ENCODE peak calls at places on chromosomes 7 and 10, in five cellular contexts. D is upper lobe of left lung, C is adrenal gland, O is fibroblast of lung, V is K562. F is an unnamed sample.

GRCh38 chr10:73998623-73999622 is 1.0 kb downstream of the VCL start:
- DNase-seq in O (peak; percentile 91), D (peak; percentile 21), V (peak; percentile 69), C (peak; percentile 41), F (peak; percentile 60)

GRCh38 chr7:85115862-85116261 is 71.0 kb downstream of the SEMA3D start:
- DNase-seq in D (no peak), C (no peak), O (no peak), V (no peak), F (no peak)

GRCh38 chr10:92074126-92074887 is 150.7 kb downstream of the BTAF1 start:
- DNase-seq in V (peak; percentile 9), O (no peak), D (no peak), C (no peak), F (no peak)

GRCh38 chr7:22066484-22066883 is 120.8 kb upstream of the CDCA7L start:
- DNase-seq in O (no peak), D (no peak), V (no peak), C (no peak), F (no peak)

GRCh38 chr7:159197066-159197975 is 52.7 kb upstream of the VIPR2 start:
- DNase-seq in O (no peak), C (no peak), V (peak; percentile 94), D (no peak), F (no peak)

GRCh38 chr7:140079121-140079536 is 16.4 kb upstream of the PARP12 start:
- DNase-seq in O (peak; percentile 81), V (peak; percentile 50), D (no peak), C (peak; percentile 73), F (no peak)

GRCh38 chr10:101995451-101996063 is 60.4 kb downstream of the ARMH3 start:
- DNase-seq in C (no peak), O (peak; percentile 83), D (no peak), V (no peak), F (no peak)

GRCh38 chr10:102935939-102936605 is 18.0 kb downstream of the CNNM2 start:
- DNase-seq in D (no peak), V (no peak), O (no peak), C (no peak), F (no peak)

GRCh38 chr10:12041766-12042408 is 722 bp downstream of the UPF2 start:
- DNase-seq in V (no peak), D (no peak), O (peak; percentile 22), C (peak; percentile 38), F (no peak)

GRCh38 chr7:40701836-40702551 is 567.2 kb downstream of the SUGCT start:
- DNase-seq in O (no peak), V (no peak), D (no peak), C (no peak), F (no peak)

GRCh38 chr7:7816084-7816483 is 97.7 kb upstream of the RPA3 start:
- DNase-seq in C (no peak), D (no peak), V (no peak), O (no peak), F (no peak)
- TF ChIP-seq CTCF in C (no peak), D (no peak), V (no peak), O (no peak), F (no peak)

GRCh38 chr10:119412831-119413737 is 129.4 kb downstream of the RGS10 start:
- DNase-seq in V (no peak), C (no peak), D (no peak), O (peak; percentile 39), F (no peak)

GRCh38 chr10:119409906-119410305 is 132.6 kb downstream of the RGS10 start:
- DNase-seq in C (peak; percentile 62), D (peak; percentile 89), O (no peak), V (no peak), F (peak; percentile 58)

GRCh38 chr10:119410361-119411116 is 132.0 kb downstream of the RGS10 start:
- DNase-seq in O (no peak), D (no peak), C (no peak), V (no peak), F (no peak)

GRCh38 chr10:119413738-119414611 is 128.5 kb downstream of the RGS10 start:
- DNase-seq in D (peak; percentile 85), C (peak; percentile 39), V (no peak), O (peak; percentile 47), F (peak; percentile 32)

GRCh38 chr10:119412244-119412750 is 130.2 kb downstream of the RGS10 start:
- DNase-seq in D (peak; percentile 91), C (peak; percentile 88), O (peak; percentile 62), V (no peak), F (peak; percentile 74)
- H3K27ac ChIP-seq in D (peak overlapping the region; percentile 81), C (no peak overlapping the region), O (peak overlapping the region; percentile 92), V (no peak overlapping the region), F (peak overlapping the region; percentile 80)

DNA sequence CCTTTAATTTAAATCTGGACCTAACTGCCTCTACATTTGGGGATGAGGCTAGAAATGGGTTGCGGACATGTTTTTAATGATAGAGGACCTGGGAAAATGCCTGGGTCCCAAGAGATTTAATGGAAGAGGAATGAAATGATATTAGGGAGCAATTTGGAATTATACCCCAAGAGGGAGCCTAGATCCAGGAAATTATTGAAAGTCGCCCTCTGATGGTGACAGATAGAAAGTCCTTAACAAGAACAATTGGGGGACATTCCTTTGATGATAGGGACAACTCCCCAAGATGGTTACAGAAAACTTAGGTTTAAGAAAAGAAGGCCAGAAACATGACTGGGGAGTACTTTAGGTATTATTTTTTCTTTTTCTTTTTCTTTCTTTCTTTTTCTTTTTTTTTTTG is 9.5 kb upstream of the TSGA13 start:
- DNase-seq in D (no peak), V (peak; percentile 41), C (no peak), O (peak; percentile 29), F (no peak)
- TF ChIP-seq CTCF in D (peak; percentile 45), V (peak; percentile 99), C (peak; percentile 60), O (peak; percentile 63), F (peak; percentile 29)

GRCh38 chr10:114684085-114684821 is 26.2 kb upstream of the ABLIM1 start:
- DNase-seq in V (no peak), O (peak; percentile 78), D (peak; percentile 38), C (no peak), F (peak; percentile 69)

GRCh38 chr10:114684822-114685209 is 26.7 kb upstream of the ABLIM1 start:
- DNase-seq in O (peak; percentile 88), V (no peak), C (no peak), D (no peak), F (no peak)

GRCh38 chr10:114682532-114682931 is 24.5 kb upstream of the ABLIM1 start:
- DNase-seq in C (no peak), D (no peak), V (no peak), O (peak; percentile 60), F (no peak)

GRCh38 chr10:114683162-114683561 is 25.1 kb upstream of the ABLIM1 start:
- DNase-seq in D (no peak), C (no peak), O (peak; percentile 67), V (no peak), F (no peak)

GRCh38 chr10:114683593-114683992 is 25.5 kb upstream of the ABLIM1 start:
- DNase-seq in C (no peak), V (no peak), D (peak; percentile 25), O (no peak), F (no peak)
- H3K27ac ChIP-seq in C (no peak overlapping the region), V (no peak overlapping the region), D (peak overlapping the region; percentile 82), O (no peak overlapping the region), F (peak overlapping the region; percentile 54)

GRCh38 chr10:106355450-106355849 is 809.1 kb downstream of the SORCS1 start:
- DNase-seq in C (no peak), V (no peak), O (no peak), D (no peak), F (no peak)

DNA sequence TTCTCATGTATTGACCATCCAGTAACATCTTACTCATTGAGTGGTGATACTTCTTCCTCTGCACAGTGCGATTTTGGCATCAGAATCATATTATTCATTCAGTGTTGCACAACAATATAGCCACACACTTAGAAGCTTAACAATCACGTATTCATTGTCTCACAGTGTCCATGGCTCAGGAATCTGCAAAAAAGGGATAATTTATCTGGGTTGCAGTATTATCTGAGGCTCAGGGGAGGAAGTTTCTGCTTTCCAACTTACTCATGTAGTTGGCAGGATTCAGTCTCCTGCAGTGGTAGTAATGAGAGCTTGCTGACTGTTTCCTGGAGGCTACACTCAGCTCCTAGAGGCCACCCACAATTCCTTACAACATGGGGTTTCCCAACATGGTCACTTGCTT is 803.6 kb downstream of the SORCS1 start:
- DNase-seq in C (no peak), D (no peak), O (peak; percentile 72), V (no peak), F (no peak)
- TF ChIP-seq CTCF in C (no peak), D (no peak), O (no peak), V (no peak), F (no peak)

DNA sequence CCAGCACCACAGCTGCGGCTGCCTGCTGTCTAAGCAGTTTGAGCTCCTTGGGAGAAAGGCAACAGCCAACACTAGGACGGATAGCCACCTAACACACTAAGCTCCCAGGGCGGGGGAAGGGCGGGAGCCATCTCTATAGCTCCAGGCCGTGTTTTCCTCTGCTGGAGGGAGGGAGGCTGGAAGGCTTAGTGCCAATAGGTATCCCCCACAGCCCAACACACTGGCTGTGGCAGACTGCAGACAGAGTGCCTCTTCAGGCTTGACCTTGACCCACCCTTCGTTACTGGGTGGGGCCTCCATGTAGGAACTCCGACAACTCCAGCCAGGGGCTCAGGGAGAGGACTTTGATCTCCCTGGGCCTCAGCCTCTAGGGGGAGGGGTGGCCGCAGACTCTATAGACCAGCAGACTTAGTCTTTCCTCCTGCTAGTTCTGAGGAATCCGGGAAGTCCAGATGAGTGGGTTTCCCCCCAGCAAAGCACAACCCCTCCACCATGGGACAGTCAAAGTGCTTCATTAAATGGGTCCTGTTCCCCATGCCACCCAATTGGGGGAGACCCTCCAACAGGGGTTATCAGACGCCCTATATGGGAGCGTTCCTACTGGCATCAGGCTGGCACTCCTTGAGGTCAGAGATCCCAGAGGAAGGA is 314.4 kb upstream of the MKI67 start:
- DNase-seq in V (no peak), C (no peak), O (no peak), D (no peak), F (no peak)
- H3K27ac ChIP-seq in V (no peak overlapping the region), C (no peak overlapping the region), O (no peak overlapping the region), D (no peak overlapping the region), F (no peak overlapping the region)

GRCh38 chr10:75292794-75293455 is 57.2 kb upstream of the COMTD1 start:
- DNase-seq in O (no peak), C (no peak), V (no peak), D (no peak), F (no peak)
- TF ChIP-seq CTCF in O (no peak), C (no peak), V (no peak), D (no peak), F (no peak)

GRCh38 chr10:62007145-62007544 is 105.6 kb downstream of the ARID5B start:
- DNase-seq in C (no peak), D (no peak), V (no peak), O (no peak), F (no peak)

GRCh38 chr10:62008196-62008595 is 106.7 kb downstream of the ARID5B start:
- DNase-seq in C (no peak), D (no peak), V (no peak), O (no peak), F (no peak)

GRCh38 chr10:62010366-62010765 is 108.9 kb downstream of the ARID5B start:
- DNase-seq in D (no peak), C (no peak), O (no peak), V (no peak), F (no peak)

GRCh38 chr10:62011558-62011957 is 110.1 kb downstream of the ARID5B start:
- DNase-seq in O (no peak), D (no peak), V (no peak), C (no peak), F (peak; percentile 55)

GRCh38 chr10:62008943-62009342 is 107.4 kb downstream of the ARID5B start:
- DNase-seq in D (no peak), C (no peak), O (no peak), V (no peak), F (no peak)
- H3K27ac ChIP-seq in D (no peak overlapping the region), C (no peak overlapping the region), O (no peak overlapping the region), V (no peak overlapping the region), F (no peak overlapping the region)

F was measured in stomach.